ENCODE peak calls at places on chromosomes 16 and 17, in six cellular contexts. J is activated CD4-positive, alpha-beta T cell treated with anti-CD3 and anti-CD28 coated beads for 48 hours; Q is activated T-cell treated with anti-CD3 and anti-CD28 coated beads, Interleukin-2, amount 50 U/mL, for 4 hours; O is HEK293T; R is ACHN; X is posterior vena cava. I is an unnamed sample.

GRCh38 chr17:50946891-50947843 is 81.0 kb upstream of the TOB1 start:
- DNase-seq in X (peak), O (no peak), J (no peak), Q (no peak), R (no peak), I (no peak)

GRCh38 chr17:20930065-20930760 is 112.6 kb downstream of the USP22 start:
- DNase-seq in X (no peak), O (no peak), R (no peak), J (no peak), Q (no peak), I (no peak)

GRCh38 chr17:19368119-19368660 is 5.7 kb upstream of the B9D1 start:
- DNase-seq in X (peak), J (no peak), R (no peak), O (no peak), Q (no peak), I (no peak)

GRCh38 chr17:68310141-68310540 is 18.8 kb downstream of the ARSG start:
- DNase-seq in Q (peak), O (no peak), R (no peak), J (peak), X (no peak), I (no peak)

GRCh38 chr17:80789356-80789902 is 202.2 kb upstream of the CHMP6 start:
- DNase-seq in X (peak), Q (peak), J (peak), R (peak), O (no peak), I (no peak)

GRCh38 chr16:84085271-84085667 is 31.5 kb downstream of the MBTPS1 start:
- DNase-seq in Q (no peak), J (no peak), X (no peak), R (no peak), O (no peak), I (no peak)

GRCh38 chr17:59763861-59764260 is 56.4 kb downstream of the VMP1 start:
- DNase-seq in O (no peak), X (no peak), Q (no peak), R (no peak), J (no peak), I (no peak)

GRCh38 chr16:27429330-27429871 is 27.4 kb downstream of the IL21R start:
- DNase-seq in X (no peak), Q (peak), O (no peak), R (no peak), J (peak), I (no peak)

GRCh38 chr17:7048968-7049367 is 5.1 kb upstream of the SLC16A11 start:
- DNase-seq in X (no peak), O (no peak), R (no peak), J (no peak), Q (no peak), I (no peak)